ENCODE peak calls at places on chromosomes 4 and X, in five cellular contexts. One of them, this sample, is unnamed. For H4K20me1 and H3K9me2, the result is how much of the 10 kb centered on the place peaks cover.

GRCh38 chr4:174211611-174212044 is 71.8 kb downstream of the FBXO8 start:
- DNase-seq in PC-9: no peak
- DNase-seq in OCI-LY7: no peak
- DNase-seq in GM23248: no peak
- DNase-seq in SK-N-SH: no peak
- DNase-seq in this sample: no peak

GRCh38 chr4:85084371-85085170 is 118.1 kb upstream of the WDFY3 start:
- DNase-seq in PC-9: peak
- DNase-seq in OCI-LY7: peak
- DNase-seq in GM23248: peak
- DNase-seq in SK-N-SH: peak
- DNase-seq in this sample: peak

GRCh38 chrX:41561045-41561444 is 113.9 kb downstream of the NYX start:
- DNase-seq in PC-9: no peak
- DNase-seq in OCI-LY7: peak
- DNase-seq in GM23248: peak
- DNase-seq in SK-N-SH: no peak
- DNase-seq in this sample: no peak

GRCh38 chr4:151643564-151643963 is 117.2 kb downstream of the GATB start:
- DNase-seq in PC-9: no peak
- DNase-seq in OCI-LY7: no peak
- DNase-seq in GM23248: no peak
- DNase-seq in SK-N-SH: no peak
- DNase-seq in this sample: no peak

GRCh38 chr4:141686146-141686775 is 49.9 kb downstream of the IL15 start:
- DNase-seq in PC-9: peak
- DNase-seq in OCI-LY7: no peak
- DNase-seq in GM23248: peak
- DNase-seq in SK-N-SH: no peak
- DNase-seq in this sample: no peak

GRCh38 chr4:73205482-73205881 is 53.1 kb downstream of the ANKRD17 start:
- DNase-seq in PC-9: no peak
- DNase-seq in OCI-LY7: no peak
- DNase-seq in GM23248: no peak
- DNase-seq in SK-N-SH: no peak
- DNase-seq in this sample: no peak

GRCh38 chr4:171993247-171993646 is 180.0 kb downstream of the GALNTL6 start:
- DNase-seq in PC-9: no peak
- DNase-seq in OCI-LY7: no peak
- DNase-seq in GM23248: no peak
- DNase-seq in SK-N-SH: no peak
- DNase-seq in this sample: no peak

GRCh38 chrX:94041881-94042280 is 367.9 kb downstream of the FAM133A start:
- DNase-seq in PC-9: no peak
- DNase-seq in OCI-LY7: no peak
- DNase-seq in GM23248: no peak
- DNase-seq in SK-N-SH: no peak
- DNase-seq in this sample: no peak

GRCh38 chr4:38169524-38169923 is 209.3 kb downstream of the PTTG2 start:
- DNase-seq in PC-9: no peak
- DNase-seq in OCI-LY7: no peak
- DNase-seq in GM23248: peak
- DNase-seq in SK-N-SH: no peak
- DNase-seq in this sample: no peak

GRCh38 chrX:44922980-44923379 is 50.0 kb downstream of the KDM6A start:
- DNase-seq in PC-9: no peak
- DNase-seq in OCI-LY7: no peak
- DNase-seq in GM23248: no peak
- DNase-seq in SK-N-SH: no peak
- DNase-seq in this sample: no peak
- H4K20me1 ChIP-seq in PC-9: under half
- H4K20me1 ChIP-seq in OCI-LY7: under half
- H4K20me1 ChIP-seq in GM23248: under half
- H4K20me1 ChIP-seq in SK-N-SH: half or more
- H4K20me1 ChIP-seq in this sample: under half

GRCh38 chr4:112552668-112553067 is 36.7 kb upstream of the NEUROG2 start:
- DNase-seq in PC-9: no peak
- DNase-seq in OCI-LY7: no peak
- DNase-seq in GM23248: peak
- DNase-seq in SK-N-SH: no peak
- DNase-seq in this sample: no peak

GRCh38 chr4:112562254-112562653 is 46.3 kb upstream of the NEUROG2 start:
- DNase-seq in PC-9: no peak
- DNase-seq in OCI-LY7: no peak
- DNase-seq in GM23248: no peak
- DNase-seq in SK-N-SH: no peak
- DNase-seq in this sample: no peak

GRCh38 chr4:112559053-112559452 is 43.1 kb upstream of the NEUROG2 start:
- DNase-seq in PC-9: no peak
- DNase-seq in OCI-LY7: no peak
- DNase-seq in GM23248: no peak
- DNase-seq in SK-N-SH: no peak
- DNase-seq in this sample: no peak

GRCh38 chr4:112560084-112560483 is 44.1 kb upstream of the NEUROG2 start:
- DNase-seq in PC-9: no peak
- DNase-seq in OCI-LY7: peak
- DNase-seq in GM23248: no peak
- DNase-seq in SK-N-SH: no peak
- DNase-seq in this sample: peak

DNA sequence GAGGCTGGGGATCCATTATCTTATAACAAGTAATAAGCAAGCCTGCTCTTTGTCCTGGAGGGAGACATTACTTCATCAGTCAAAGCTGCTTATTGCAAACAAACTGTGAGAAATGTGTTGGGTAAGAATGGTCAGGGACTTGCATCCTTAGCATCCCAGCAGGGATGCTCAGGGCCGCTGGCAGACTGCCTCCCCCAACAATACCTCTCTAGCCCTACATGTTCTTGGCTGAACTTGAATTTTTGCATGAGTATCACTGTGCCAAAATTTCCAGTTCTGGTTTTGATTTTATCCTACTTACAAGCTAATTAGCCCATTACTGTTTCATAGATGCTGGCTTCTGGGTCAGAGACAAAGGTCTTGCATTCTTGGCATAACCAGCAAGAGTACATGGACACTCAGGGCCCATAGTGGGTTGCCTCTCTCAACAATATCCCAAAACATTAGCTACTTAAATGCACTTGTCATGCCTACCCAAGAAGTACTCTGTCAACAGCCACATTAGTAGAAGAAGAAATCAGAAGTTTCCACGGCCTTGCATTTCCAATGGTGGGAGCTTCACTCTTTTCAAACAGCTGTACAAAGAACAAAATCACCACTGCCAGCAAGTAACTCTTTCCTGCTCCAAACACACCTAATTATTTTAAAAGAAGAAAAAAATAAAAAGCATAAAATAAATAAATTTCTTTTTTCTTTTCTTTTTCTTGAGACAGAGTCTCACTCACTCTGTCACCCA is 41.9 kb upstream of the NEUROG2 start:
- DNase-seq in PC-9: no peak
- DNase-seq in OCI-LY7: no peak
- DNase-seq in GM23248: no peak
- DNase-seq in SK-N-SH: no peak
- DNase-seq in this sample: no peak
- H3K9me2 ChIP-seq in PC-9: under half
- H3K9me2 ChIP-seq in OCI-LY7: under half
- H3K9me2 ChIP-seq in GM23248: under half
- H3K9me2 ChIP-seq in SK-N-SH: under half
- H3K9me2 ChIP-seq in this sample: under half

GRCh38 chrX:13699183-13699826 is 10.4 kb downstream of the RAB9A start:
- DNase-seq in PC-9: no peak
- DNase-seq in OCI-LY7: no peak
- DNase-seq in GM23248: peak
- DNase-seq in SK-N-SH: no peak
- DNase-seq in this sample: peak

GRCh38 chrX:13695601-13696115 is 6.7 kb downstream of the RAB9A start:
- DNase-seq in PC-9: no peak
- DNase-seq in OCI-LY7: no peak
- DNase-seq in GM23248: no peak
- DNase-seq in SK-N-SH: no peak
- DNase-seq in this sample: no peak

GRCh38 chrX:13697976-13698375 is 9.0 kb downstream of the RAB9A start:
- DNase-seq in PC-9: no peak
- DNase-seq in OCI-LY7: no peak
- DNase-seq in GM23248: no peak
- DNase-seq in SK-N-SH: no peak
- DNase-seq in this sample: peak

GRCh38 chrX:13698432-13698831 is 9.5 kb downstream of the RAB9A start:
- DNase-seq in PC-9: no peak
- DNase-seq in OCI-LY7: no peak
- DNase-seq in GM23248: no peak
- DNase-seq in SK-N-SH: no peak
- DNase-seq in this sample: no peak

DNA sequence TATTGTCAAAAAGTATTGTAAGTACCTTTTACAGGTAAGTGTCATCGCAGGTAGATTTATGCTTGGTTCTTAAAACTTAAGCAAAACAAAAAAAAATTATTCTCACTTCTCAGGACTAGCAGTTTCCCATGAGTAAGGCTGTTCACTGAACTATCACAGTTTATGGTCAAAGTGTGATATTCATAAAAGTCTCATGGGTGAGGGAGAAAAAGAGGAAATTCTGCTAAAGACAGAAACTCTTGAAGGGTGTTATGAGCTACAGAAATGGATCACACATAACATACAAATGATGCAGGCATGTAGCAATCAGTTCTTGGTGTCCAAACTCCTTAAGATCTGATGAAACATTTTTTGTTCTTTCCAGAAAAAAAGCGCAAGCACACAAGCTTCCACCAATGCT is 8.5 kb downstream of the RAB9A start:
- DNase-seq in PC-9: no peak
- DNase-seq in OCI-LY7: peak
- DNase-seq in GM23248: peak
- DNase-seq in SK-N-SH: no peak
- DNase-seq in this sample: peak
- H4K20me1 ChIP-seq in PC-9: under half
- H4K20me1 ChIP-seq in OCI-LY7: under half
- H4K20me1 ChIP-seq in GM23248: under half
- H4K20me1 ChIP-seq in SK-N-SH: under half
- H4K20me1 ChIP-seq in this sample: under half

DNA sequence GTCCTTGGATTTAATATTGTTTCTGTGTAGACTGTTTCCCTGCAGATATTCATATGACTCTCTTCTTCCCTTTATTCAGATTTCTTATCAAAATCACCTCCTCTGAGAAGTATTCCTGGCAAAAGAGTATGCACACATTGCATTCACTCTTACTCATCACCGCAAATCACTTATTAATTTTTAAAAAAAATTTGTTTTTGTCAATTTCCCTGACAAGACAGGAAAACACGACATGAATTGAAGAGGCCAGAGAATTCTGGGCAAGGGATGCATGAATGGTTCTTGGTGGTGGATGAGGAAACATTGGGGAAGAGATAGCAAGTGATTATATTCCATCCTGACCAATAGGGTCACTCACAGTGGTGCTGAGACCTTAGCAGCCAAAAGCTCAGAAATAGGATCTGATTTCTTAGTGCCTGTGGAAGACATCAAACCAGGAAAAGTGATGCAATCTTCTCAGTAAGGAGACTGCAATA is 522.5 kb upstream of the AGA start:
- DNase-seq in PC-9: no peak
- DNase-seq in OCI-LY7: no peak
- DNase-seq in GM23248: no peak
- DNase-seq in SK-N-SH: no peak
- DNase-seq in this sample: no peak
- H3K9me2 ChIP-seq in PC-9: under half
- H3K9me2 ChIP-seq in OCI-LY7: under half
- H3K9me2 ChIP-seq in GM23248: under half
- H3K9me2 ChIP-seq in SK-N-SH: under half
- H3K9me2 ChIP-seq in this sample: under half

GRCh38 chr4:2082627-2083026 is 23.5 kb downstream of the NAT8L start:
- DNase-seq in PC-9: no peak
- DNase-seq in OCI-LY7: no peak
- DNase-seq in GM23248: no peak
- DNase-seq in SK-N-SH: no peak
- DNase-seq in this sample: no peak

GRCh38 chr4:2080429-2081300 is 21.5 kb downstream of the NAT8L start:
- DNase-seq in PC-9: no peak
- DNase-seq in OCI-LY7: no peak
- DNase-seq in GM23248: no peak
- DNase-seq in SK-N-SH: no peak
- DNase-seq in this sample: no peak

GRCh38 chr4:2082118-2082517 is 23.0 kb downstream of the NAT8L start:
- DNase-seq in PC-9: no peak
- DNase-seq in OCI-LY7: no peak
- DNase-seq in GM23248: no peak
- DNase-seq in SK-N-SH: no peak
- DNase-seq in this sample: no peak

GRCh38 chr4:2079926-2080325 is 20.8 kb downstream of the NAT8L start:
- DNase-seq in PC-9: no peak
- DNase-seq in OCI-LY7: no peak
- DNase-seq in GM23248: no peak
- DNase-seq in SK-N-SH: no peak
- DNase-seq in this sample: no peak

DNA sequence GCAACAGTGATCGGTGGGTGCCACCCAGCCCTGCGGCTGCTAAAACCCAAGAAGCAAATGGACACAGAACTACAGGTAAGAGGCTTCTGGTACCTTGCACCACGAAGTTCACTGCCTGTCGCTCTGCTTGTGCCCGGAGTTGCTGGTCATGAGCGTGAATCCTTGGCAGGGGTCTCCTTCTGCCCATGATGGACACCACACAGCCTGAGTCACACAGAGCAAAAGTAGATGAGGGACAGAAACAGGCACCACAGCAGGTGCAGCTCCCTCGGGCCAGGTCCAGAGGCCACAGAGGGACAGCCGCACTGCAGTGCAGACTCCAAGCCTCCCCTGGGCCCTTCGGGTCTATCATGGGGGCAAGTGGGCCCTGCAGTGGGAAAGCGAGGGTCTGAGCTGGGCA is 22.4 kb downstream of the NAT8L start:
- DNase-seq in PC-9: no peak
- DNase-seq in OCI-LY7: no peak
- DNase-seq in GM23248: no peak
- DNase-seq in SK-N-SH: no peak
- DNase-seq in this sample: no peak
- H4K20me1 ChIP-seq in PC-9: under half
- H4K20me1 ChIP-seq in OCI-LY7: under half
- H4K20me1 ChIP-seq in GM23248: under half
- H4K20me1 ChIP-seq in SK-N-SH: under half
- H4K20me1 ChIP-seq in this sample: under half

GRCh38 chrX:36431819-36432218 is 512.3 kb downstream of the CFAP47 start:
- DNase-seq in PC-9: no peak
- DNase-seq in OCI-LY7: no peak
- DNase-seq in GM23248: peak
- DNase-seq in SK-N-SH: no peak
- DNase-seq in this sample: no peak
- H3K9me2 ChIP-seq in PC-9: under half
- H3K9me2 ChIP-seq in OCI-LY7: under half
- H3K9me2 ChIP-seq in GM23248: under half
- H3K9me2 ChIP-seq in SK-N-SH: under half
- H3K9me2 ChIP-seq in this sample: under half

DNA sequence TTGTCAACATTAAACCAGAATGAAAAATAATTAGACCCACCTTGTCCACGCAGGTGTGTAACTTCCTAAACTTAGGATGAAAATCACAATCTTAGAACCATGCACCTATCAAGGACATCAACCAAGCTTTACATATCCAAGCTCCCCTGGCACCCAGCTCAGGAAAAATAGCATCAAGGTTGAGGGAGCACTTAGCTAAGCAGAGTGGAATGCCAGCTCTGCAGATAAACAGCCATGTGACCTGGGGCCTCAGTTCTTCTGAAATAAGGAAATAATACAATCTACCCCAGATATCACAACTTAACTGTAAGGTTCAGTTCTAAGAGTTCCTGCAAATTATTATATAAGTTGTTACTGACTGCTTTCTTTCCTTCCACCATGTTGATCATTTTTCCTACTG is 64.7 kb downstream of the DHX15 start:
- DNase-seq in PC-9: no peak
- DNase-seq in OCI-LY7: no peak
- DNase-seq in GM23248: peak
- DNase-seq in SK-N-SH: no peak
- DNase-seq in this sample: no peak
- H4K20me1 ChIP-seq in PC-9: under half
- H4K20me1 ChIP-seq in OCI-LY7: under half
- H4K20me1 ChIP-seq in GM23248: under half
- H4K20me1 ChIP-seq in SK-N-SH: under half
- H4K20me1 ChIP-seq in this sample: under half